ENCODE peak calls at places on chromosomes 4 and X, in eight cellular contexts. Z, F, I, N, O, C, A and T are unnamed samples.

GRCh38 chrX:85544609-85545008 is 165.1 kb upstream of the POF1B start:
- DNase-seq in F (no peak), C (no peak), N (peak), Z (no peak), I (no peak), O (no peak), A (no peak), T (no peak)

GRCh38 chr4:95151255-95151654 is 393.5 kb downstream of the BMPR1B start:
- DNase-seq in O (no peak), A (no peak), I (no peak), F (no peak), N (no peak), C (no peak), Z (no peak), T (no peak)

GRCh38 chr4:4501678-4502077 is 40.2 kb downstream of the STX18 start:
- DNase-seq in F (no peak), A (no peak), C (no peak), I (no peak), O (no peak), N (no peak), Z (no peak), T (no peak)

GRCh38 chr4:151679247-151679646 is 81.6 kb downstream of the GATB start:
- DNase-seq in C (peak), A (no peak), Z (no peak), O (no peak), I (no peak), N (no peak), F (no peak), T (no peak)

GRCh38 chrX:39595977-39596376 is 501.8 kb downstream of the BCOR start:
- DNase-seq in Z (no peak), C (no peak), A (no peak), F (no peak), I (no peak), N (no peak), O (no peak), T (no peak)

GRCh38 chr4:20433101-20433705 is 181.5 kb downstream of the SLIT2 start:
- DNase-seq in A (no peak), O (no peak), N (no peak), C (no peak), I (no peak), Z (no peak), F (no peak), T (no peak)

GRCh38 chr4:185958094-185958493 is 110.9 kb upstream of the TLR3 start:
- DNase-seq in N (no peak), O (no peak), A (no peak), Z (no peak), F (peak), I (no peak), C (no peak), T (no peak)

GRCh38 chrX:10039821-10040793 is 72.9 kb downstream of the CLDN34 start:
- DNase-seq in F (peak), Z (no peak), I (no peak), A (no peak), O (no peak), C (no peak), N (peak), T (no peak)

GRCh38 chr4:67931256-67931655 is 32.0 kb downstream of the TMPRSS11A start:
- DNase-seq in C (no peak), A (no peak), I (no peak), F (no peak), N (no peak), Z (no peak), O (no peak), T (no peak)

GRCh38 chrX:68139791-68140190 is 293.5 kb downstream of the OPHN1 start:
- DNase-seq in I (no peak), Z (no peak), C (no peak), O (no peak), A (no peak), N (no peak), F (no peak), T (no peak)

GRCh38 chrX:77446029-77446585 is 1.1 kb upstream of the FGF16 start:
- DNase-seq in I (no peak), C (peak), O (peak), N (no peak), A (peak), Z (peak), F (no peak), T (no peak)
- TF ChIP-seq CTCF in I (no peak), C (peak), O (peak), N (no peak), A (peak), Z (peak), F (peak), T (no peak)

GRCh38 chrX:46328133-46328532 is 217.1 kb downstream of the ZNF674 start:
- DNase-seq in N (no peak), F (no peak), I (no peak), A (no peak), C (no peak), O (no peak), Z (no peak), T (no peak)

GRCh38 chrX:46330513-46330912 is 214.7 kb downstream of the ZNF674 start:
- DNase-seq in N (no peak), A (no peak), C (no peak), O (no peak), I (no peak), Z (no peak), F (no peak), T (no peak)

GRCh38 chrX:46325312-46325877 is 219.8 kb downstream of the ZNF674 start:
- DNase-seq in N (peak), Z (no peak), F (peak), O (peak), C (peak), I (peak), A (peak), T (no peak)

GRCh38 chrX:46326161-46326560 is 219.1 kb downstream of the ZNF674 start:
- DNase-seq in A (no peak), F (no peak), I (no peak), C (no peak), N (peak), Z (no peak), O (no peak), T (no peak)

DNA sequence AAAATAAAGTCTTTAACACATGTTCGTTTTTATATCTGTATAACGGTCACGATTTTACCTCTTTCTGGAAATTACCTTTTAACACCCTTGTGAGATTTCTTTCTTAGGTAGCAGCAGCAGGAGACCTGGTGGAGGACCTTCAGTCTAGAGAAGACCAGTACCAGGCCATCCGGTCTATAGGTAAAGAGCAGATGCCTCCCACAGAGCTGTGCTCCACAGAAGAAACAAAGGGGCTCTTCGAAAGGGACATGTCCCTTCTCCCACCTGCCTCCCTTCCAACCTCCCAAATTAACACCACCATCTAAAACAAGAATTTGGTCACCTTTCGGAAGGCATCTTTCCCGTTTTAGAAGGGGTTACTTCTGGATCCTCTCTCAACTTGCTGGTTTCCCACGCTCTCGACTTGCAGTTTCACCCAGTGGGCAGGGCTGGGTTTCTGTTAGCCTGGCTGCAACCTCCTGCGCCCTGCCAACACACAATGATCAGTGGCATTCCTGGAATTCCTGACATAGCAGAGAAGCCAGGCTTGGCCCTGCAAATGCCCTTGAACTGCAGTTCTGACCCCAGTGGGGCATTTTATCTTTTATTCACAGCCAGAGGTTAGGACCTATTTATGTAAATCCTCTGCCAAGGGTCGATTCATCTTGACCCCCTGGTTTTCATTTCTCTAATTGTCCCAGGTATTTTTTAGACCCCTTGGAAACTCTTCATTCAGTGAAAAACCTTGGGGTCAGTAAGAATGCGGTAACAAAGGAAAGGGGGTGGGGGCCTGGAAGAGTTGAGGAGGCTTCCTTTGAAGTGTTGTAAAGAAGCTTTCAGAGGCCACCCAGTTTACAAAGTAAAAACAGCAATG is 217.8 kb downstream of the ZNF674 start:
- DNase-seq in Z (peak), N (peak), I (peak), C (peak), O (peak), A (peak), F (peak), T (no peak)
- H3K27ac ChIP-seq in Z (peak), N (peak), I (no peak), C (peak), O (peak), A (peak), F (peak), T (no peak)

DNA sequence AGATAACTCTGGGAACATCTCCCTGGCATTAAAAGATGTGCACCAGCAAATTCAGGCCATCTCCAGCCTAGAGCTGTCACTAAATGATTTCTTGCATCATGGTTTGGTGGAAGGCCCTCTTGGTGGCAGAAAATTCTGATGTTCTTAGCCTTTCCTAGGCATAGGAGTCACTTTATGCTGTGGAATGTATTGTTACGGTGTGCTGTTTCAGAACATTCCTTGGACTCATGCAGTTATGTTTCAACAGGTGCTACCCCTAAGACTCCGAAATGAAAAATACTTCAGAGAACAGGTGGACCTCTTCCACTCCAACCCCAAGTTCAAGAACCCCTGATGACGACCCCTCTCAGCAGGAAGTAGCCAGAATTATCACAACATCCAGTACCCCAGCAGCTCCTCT is 20.3 kb upstream of the PAPSS1 start:
- DNase-seq in C (no peak), A (no peak), F (no peak), O (no peak), I (no peak), Z (no peak), N (peak), T (no peak)
- TF ChIP-seq CTCF in C (peak), A (peak), F (peak), O (peak), I (no peak), Z (no peak), N (peak), T (no peak)

GRCh38 chrX:41389311-41389888 is 55.4 kb downstream of the DDX3X start:
- DNase-seq in Z (peak), O (no peak), F (peak), A (peak), C (no peak), I (no peak), N (no peak), T (no peak)
- H3K27ac ChIP-seq in Z (peak), O (no peak), F (peak), A (no peak), C (no peak), I (no peak), N (no peak), T (no peak)

DNA sequence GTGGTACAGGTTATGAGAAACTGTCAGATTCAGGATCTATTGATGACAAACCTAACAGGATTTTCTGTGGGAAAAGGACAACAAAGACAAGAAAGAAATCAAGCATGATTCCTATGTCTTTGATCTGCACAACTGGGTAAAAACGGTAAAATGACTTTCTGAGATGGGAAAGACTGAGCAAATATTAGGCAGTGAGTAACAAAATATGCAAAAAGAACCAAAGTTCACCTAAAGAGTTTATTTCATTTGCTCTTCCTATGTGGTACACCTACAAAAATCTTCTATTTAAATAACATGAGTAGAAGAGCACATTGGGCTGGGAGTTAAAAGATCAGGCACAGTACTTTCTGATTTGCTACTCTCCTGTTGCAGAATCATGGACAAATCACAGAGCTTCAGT is 37.6 kb downstream of the NFXL1 start:
- DNase-seq in C (no peak), Z (no peak), O (no peak), I (no peak), A (no peak), F (peak), N (no peak), T (no peak)
- TF ChIP-seq CTCF in C (no peak), Z (no peak), O (no peak), I (no peak), A (no peak), F (no peak), N (no peak), T (no peak)